ENCODE peak calls at places on chromosomes 3 and 15, in nine cellular contexts. T is ELR, C is midbrain, M is Right ventricle myocardium superior, Z is aorta, V is astrocyte, E is EL, H is NCI-H2081, Y is WTC11. B is an unnamed sample.

GRCh38 chr15:58864602-58865419 is 68.7 kb downstream of the SLTM start:
- DNase-seq in T (no peak), C (no peak), M (peak), Z (peak), V (no peak), E (no peak), H (no peak), Y (peak), B (peak)

GRCh38 chr3:195009607-195010006 is 261.4 kb downstream of the XXYLT1 start:
- DNase-seq in T (no peak), C (no peak), M (no peak), Z (no peak), V (no peak), E (no peak), H (no peak), Y (no peak), B (no peak)

GRCh38 chr3:30658328-30659052 is 52.1 kb downstream of the TGFBR2 start:
- DNase-seq in T (peak), C (no peak), M (no peak), Z (no peak), V (peak), E (peak), H (no peak), Y (no peak), B (peak)

GRCh38 chr3:177060492-177060891 is 136.8 kb downstream of the TBL1XR1 start:
- DNase-seq in T (no peak), C (no peak), M (no peak), Z (no peak), V (no peak), E (no peak), H (no peak), Y (no peak), B (no peak)

GRCh38 chr3:49378249-49378899 is 20.2 kb upstream of the GPX1 start:
- DNase-seq in T (peak), C (no peak), M (peak), Z (peak), V (peak), E (peak), H (no peak), Y (no peak), B (peak)

GRCh38 chr3:28980131-28980530 is 300.7 kb upstream of the RBMS3 start:
- DNase-seq in T (no peak), C (no peak), M (no peak), Z (no peak), V (no peak), E (no peak), H (no peak), Y (no peak), B (no peak)

GRCh38 chr3:105865016-105865623 is 3.7 kb downstream of the CBLB start:
- DNase-seq in T (no peak), C (no peak), M (no peak), Z (no peak), V (peak), E (no peak), H (no peak), Y (no peak), B (peak)

GRCh38 chr3:79002465-79003372 is 765.1 kb downstream of the ROBO1 start:
- DNase-seq in T (no peak), C (no peak), M (no peak), Z (no peak), V (no peak), E (no peak), H (no peak), Y (no peak), B (no peak)

GRCh38 chr3:115576325-115576724 is 47.0 kb upstream of the GAP43 start:
- DNase-seq in T (no peak), C (no peak), M (no peak), Z (no peak), V (no peak), E (no peak), H (no peak), Y (no peak), B (no peak)

GRCh38 chr3:126676919-126677705 is 22.2 kb upstream of the TXNRD3 start:
- DNase-seq in T (peak), C (no peak), M (no peak), Z (no peak), V (no peak), E (peak), H (no peak), Y (no peak), B (no peak)

GRCh38 chr3:68239542-68239941 is 585.1 kb upstream of the SUCLG2 start:
- DNase-seq in T (no peak), C (no peak), M (no peak), Z (no peak), V (no peak), E (no peak), H (peak), Y (no peak), B (no peak)

GRCh38 chr3:52108302-52109232 is 45.7 kb downstream of the POC1A start:
- DNase-seq in T (no peak), C (peak), M (peak), Z (peak), V (no peak), E (no peak), H (no peak), Y (peak), B (peak)

GRCh38 chr3:71962561-71963240 is 177.8 kb upstream of the PROK2 start:
- DNase-seq in T (peak), C (no peak), M (no peak), Z (no peak), V (peak), E (peak), H (peak), Y (no peak), B (peak)

GRCh38 chr15:80559320-80559693 is 135.8 kb upstream of the ABHD17C start:
- DNase-seq in T (no peak), C (no peak), M (no peak), Z (no peak), V (peak), E (no peak), H (no peak), Y (no peak), B (no peak)

GRCh38 chr15:64856429-64857145 is 14.9 kb downstream of the PLEKHO2 start:
- DNase-seq in T (peak), C (peak), M (peak), Z (peak), V (peak), E (peak), H (no peak), Y (no peak), B (peak)

GRCh38 chr3:82194870-82195269 is 433.4 kb upstream of the GBE1 start:
- DNase-seq in T (no peak), C (no peak), M (no peak), Z (no peak), V (no peak), E (no peak), H (no peak), Y (no peak), B (no peak)

GRCh38 chr15:71103102-71103676 is 12.1 kb upstream of the THSD4 start:
- DNase-seq in T (peak), C (no peak), M (peak), Z (peak), V (no peak), E (peak), H (no peak), Y (no peak), B (peak)

GRCh38 chr15:95468820-95469219 is 861.7 kb upstream of the NR2F2 start:
- DNase-seq in T (no peak), C (no peak), M (no peak), Z (no peak), V (no peak), E (no peak), H (no peak), Y (peak), B (no peak)

GRCh38 chr3:36196058-36196457 is 184.2 kb upstream of the STAC start:
- DNase-seq in T (peak), C (no peak), M (no peak), Z (no peak), V (no peak), E (no peak), H (no peak), Y (no peak), B (peak)

GRCh38 chr15:56960116-56960515 is 41.7 kb downstream of the TCF12 start:
- DNase-seq in T (no peak), C (no peak), M (no peak), Z (no peak), V (no peak), E (no peak), H (no peak), Y (no peak), B (no peak)

GRCh38 chr3:27253831-27254230 is 115.4 kb downstream of the NEK10 start:
- DNase-seq in T (peak), C (peak), M (peak), Z (no peak), V (peak), E (peak), H (peak), Y (peak), B (peak)

GRCh38 chr15:50109086-50109987 is 9.7 kb downstream of the ATP8B4 start:
- DNase-seq in T (no peak), C (no peak), M (no peak), Z (no peak), V (peak), E (no peak), H (no peak), Y (no peak), B (peak)

GRCh38 chr3:24196526-24196925 is 251.4 kb downstream of the NR1D2 start:
- DNase-seq in T (peak), C (no peak), M (no peak), Z (no peak), V (peak), E (peak), H (no peak), Y (no peak), B (peak)

GRCh38 chr3:197522881-197523342 is 32.9 kb downstream of the BDH1 start:
- DNase-seq in T (no peak), C (no peak), M (no peak), Z (no peak), V (no peak), E (no peak), H (no peak), Y (no peak), B (peak)

GRCh38 chr15:43511012-43511885 is 6.2 kb upstream of the MAP1A start:
- DNase-seq in T (peak), C (peak), M (no peak), Z (no peak), V (no peak), E (peak), H (peak), Y (peak), B (no peak)

GRCh38 chr3:88896026-88896425 is 211.4 kb upstream of the EPHA3 start:
- DNase-seq in T (no peak), C (no peak), M (no peak), Z (no peak), V (no peak), E (no peak), H (no peak), Y (no peak), B (no peak)

GRCh38 chr3:105277656-105278055 is 89.1 kb upstream of the ALCAM start:
- DNase-seq in T (peak), C (no peak), M (no peak), Z (no peak), V (peak), E (peak), H (no peak), Y (no peak), B (peak)

GRCh38 chr3:45048244-45048643 is 22.1 kb downstream of the CLEC3B start:
- DNase-seq in T (peak), C (no peak), M (no peak), Z (no peak), V (peak), E (peak), H (no peak), Y (no peak), B (no peak)

GRCh38 chr3:62586356-62586755 is 213.0 kb upstream of the FEZF2 start:
- DNase-seq in T (peak), C (no peak), M (no peak), Z (no peak), V (peak), E (peak), H (no peak), Y (no peak), B (peak)

GRCh38 chr15:50055333-50056278 is 63.4 kb downstream of the ATP8B4 start:
- DNase-seq in T (peak), C (no peak), M (no peak), Z (no peak), V (peak), E (peak), H (no peak), Y (no peak), B (peak)

GRCh38 chr3:146040630-146041029 is 120.4 kb downstream of the PLOD2 start:
- DNase-seq in T (no peak), C (no peak), M (no peak), Z (no peak), V (no peak), E (no peak), H (no peak), Y (no peak), B (no peak)

GRCh38 chr3:47716656-47717055 is 65.0 kb downstream of the SMARCC1 start:
- DNase-seq in T (no peak), C (no peak), M (no peak), Z (no peak), V (no peak), E (no peak), H (no peak), Y (no peak), B (peak)

GRCh38 chr3:42804113-42804830 is at the start of gene HIGD1A:
- DNase-seq in T (peak), C (peak), M (peak), Z (peak), V (peak), E (peak), H (peak), Y (peak), B (peak)

GRCh38 chr3:186042036-186042435 is 66.9 kb downstream of the ETV5 start:
- DNase-seq in T (no peak), C (no peak), M (no peak), Z (no peak), V (no peak), E (no peak), H (no peak), Y (no peak), B (no peak)

GRCh38 chr3:153513236-153513635 is 351.2 kb downstream of the RAP2B start:
- DNase-seq in T (peak), C (no peak), M (no peak), Z (no peak), V (no peak), E (peak), H (no peak), Y (peak), B (peak)

B was measured in fibroblast of lung.